ENCODE peak calls at places on chromosome 12, in five cellular contexts. One of them, this sample, is unnamed.

GRCh38 chr12:125688223-125688622 is 623.0 kb downstream of the AACS start:
- DNase-seq in iPS-NIHi11: no peak
- DNase-seq in BJ: no peak
- DNase-seq in natural killer cell: no peak
- DNase-seq in left colon: no peak
- DNase-seq in this sample: no peak

GRCh38 chr12:2129076-2129475 is 76.3 kb downstream of the CACNA1C start:
- DNase-seq in iPS-NIHi11: no peak
- DNase-seq in BJ: peak
- DNase-seq in natural killer cell: no peak
- DNase-seq in left colon: no peak
- DNase-seq in this sample: no peak

GRCh38 chr12:102958073-102958829 is 777 bp downstream of the ASCL1 start:
- DNase-seq in iPS-NIHi11: peak
- DNase-seq in BJ: no peak
- DNase-seq in natural killer cell: no peak
- DNase-seq in left colon: no peak
- DNase-seq in this sample: no peak

GRCh38 chr12:72296389-72296788 is 24.2 kb downstream of the TRHDE start:
- DNase-seq in iPS-NIHi11: peak
- DNase-seq in BJ: peak
- DNase-seq in natural killer cell: no peak
- DNase-seq in left colon: no peak
- DNase-seq in this sample: no peak

GRCh38 chr12:12024958-12025682 is 45.6 kb upstream of the BCL2L14 start:
- DNase-seq in iPS-NIHi11: no peak
- DNase-seq in BJ: no peak
- DNase-seq in natural killer cell: no peak
- DNase-seq in left colon: peak
- DNase-seq in this sample: no peak

GRCh38 chr12:52347016-52347415 is 20.3 kb downstream of the KRT85 start:
- DNase-seq in iPS-NIHi11: no peak
- DNase-seq in BJ: no peak
- DNase-seq in natural killer cell: no peak
- DNase-seq in left colon: no peak
- DNase-seq in this sample: peak

GRCh38 chr12:10409387-10409786 is at the start of gene KLRC4:
- DNase-seq in iPS-NIHi11: no peak
- DNase-seq in BJ: no peak
- DNase-seq in natural killer cell: no peak
- DNase-seq in left colon: no peak
- DNase-seq in this sample: no peak

GRCh38 chr12:90954921-90955320 is at the start of gene CCER1:
- DNase-seq in iPS-NIHi11: no peak
- DNase-seq in BJ: no peak
- DNase-seq in natural killer cell: no peak
- DNase-seq in left colon: no peak
- DNase-seq in this sample: no peak

GRCh38 chr12:73083736-73084135 is 811.6 kb downstream of the TRHDE start:
- DNase-seq in iPS-NIHi11: no peak
- DNase-seq in BJ: no peak
- DNase-seq in natural killer cell: no peak
- DNase-seq in left colon: no peak
- DNase-seq in this sample: no peak

GRCh38 chr12:89698607-89699006 is 10.0 kb downstream of the ATP2B1 start:
- DNase-seq in iPS-NIHi11: no peak
- DNase-seq in BJ: no peak
- DNase-seq in natural killer cell: no peak
- DNase-seq in left colon: no peak
- DNase-seq in this sample: no peak

GRCh38 chr12:106446429-106447092 is 89.0 kb downstream of the POLR3B start:
- DNase-seq in iPS-NIHi11: no peak
- DNase-seq in BJ: no peak
- DNase-seq in natural killer cell: no peak
- DNase-seq in left colon: no peak
- DNase-seq in this sample: no peak

GRCh38 chr12:94244165-94245133 is 96.1 kb downstream of the PLXNC1 start:
- DNase-seq in iPS-NIHi11: no peak
- DNase-seq in BJ: no peak
- DNase-seq in natural killer cell: peak
- DNase-seq in left colon: peak
- DNase-seq in this sample: no peak

GRCh38 chr12:120944645-120945217 is 33.6 kb upstream of the HNF1A start:
- DNase-seq in iPS-NIHi11: peak
- DNase-seq in BJ: no peak
- DNase-seq in natural killer cell: peak
- DNase-seq in left colon: no peak
- DNase-seq in this sample: peak

GRCh38 chr12:124613151-124613585 is 45.8 kb upstream of the NCOR2 start:
- DNase-seq in iPS-NIHi11: no peak
- DNase-seq in BJ: no peak
- DNase-seq in natural killer cell: no peak
- DNase-seq in left colon: peak
- DNase-seq in this sample: peak

GRCh38 chr12:40038619-40039018 is 67.3 kb downstream of the SLC2A13 start:
- DNase-seq in iPS-NIHi11: no peak
- DNase-seq in BJ: no peak
- DNase-seq in natural killer cell: no peak
- DNase-seq in left colon: no peak
- DNase-seq in this sample: no peak

GRCh38 chr12:131511391-131511802 is 199.5 kb upstream of the SFSWAP start:
- DNase-seq in iPS-NIHi11: no peak
- DNase-seq in BJ: no peak
- DNase-seq in natural killer cell: peak
- DNase-seq in left colon: no peak
- DNase-seq in this sample: peak

GRCh38 chr12:46814143-46814542 is 11.7 kb downstream of the SLC38A4 start:
- DNase-seq in iPS-NIHi11: no peak
- DNase-seq in BJ: no peak
- DNase-seq in natural killer cell: no peak
- DNase-seq in left colon: no peak
- DNase-seq in this sample: no peak

GRCh38 chr12:2231011-2231595 is 178.3 kb downstream of the CACNA1C start:
- DNase-seq in iPS-NIHi11: no peak
- DNase-seq in BJ: no peak
- DNase-seq in natural killer cell: no peak
- DNase-seq in left colon: no peak
- DNase-seq in this sample: no peak

GRCh38 chr12:95413576-95413975 is 60.4 kb upstream of the METAP2 start:
- DNase-seq in iPS-NIHi11: no peak
- DNase-seq in BJ: peak
- DNase-seq in natural killer cell: no peak
- DNase-seq in left colon: no peak
- DNase-seq in this sample: no peak

GRCh38 chr12:81992461-81992860 is 233.3 kb upstream of the PPFIA2 start:
- DNase-seq in iPS-NIHi11: peak
- DNase-seq in BJ: no peak
- DNase-seq in natural killer cell: no peak
- DNase-seq in left colon: no peak
- DNase-seq in this sample: no peak

GRCh38 chr12:6235906-6236640 is 35.9 kb downstream of the CD9 start:
- DNase-seq in iPS-NIHi11: no peak
- DNase-seq in BJ: no peak
- DNase-seq in natural killer cell: no peak
- DNase-seq in left colon: no peak
- DNase-seq in this sample: no peak

GRCh38 chr12:63323942-63324341 is 172.9 kb upstream of the AVPR1A start:
- DNase-seq in iPS-NIHi11: no peak
- DNase-seq in BJ: no peak
- DNase-seq in natural killer cell: no peak
- DNase-seq in left colon: no peak
- DNase-seq in this sample: no peak

This sample was measured in mucosa of gallbladder.